ENCODE peak calls at places on chromosome 16, in eight cellular contexts. One of them, this sample, is unnamed.

GRCh38 chr16:5907544-5907943 is 809.9 kb upstream of the EEF2KMT start:
- DNase-seq in fibroblast of lung: no peak
- DNase-seq in fibroblast of the aortic adventitia: no peak
- DNase-seq in IMR-90: no peak
- DNase-seq in AG09309: no peak
- DNase-seq in heart left ventricle: no peak
- DNase-seq in Panc1: no peak
- DNase-seq in kidney: no peak
- DNase-seq in this sample: no peak

GRCh38 chr16:19874816-19875546 is 9.7 kb downstream of the GPRC5B start:
- DNase-seq in kidney: no peak
- DNase-seq in AG09309: no peak
- DNase-seq in fibroblast of lung: no peak
- DNase-seq in fibroblast of the aortic adventitia: no peak
- DNase-seq in Panc1: no peak
- DNase-seq in heart left ventricle: no peak
- DNase-seq in IMR-90: no peak
- DNase-seq in this sample: no peak

GRCh38 chr16:8816967-8817662 is 19.5 kb downstream of the PMM2 start:
- DNase-seq in fibroblast of lung: peak
- DNase-seq in IMR-90: peak
- DNase-seq in kidney: no peak
- DNase-seq in AG09309: no peak
- DNase-seq in heart left ventricle: no peak
- DNase-seq in fibroblast of the aortic adventitia: no peak
- DNase-seq in Panc1: no peak
- DNase-seq in this sample: no peak

GRCh38 chr16:27495191-27495590 is 54.5 kb downstream of the GTF3C1 start:
- DNase-seq in fibroblast of the aortic adventitia: peak
- DNase-seq in kidney: peak
- DNase-seq in Panc1: no peak
- DNase-seq in AG09309: no peak
- DNase-seq in heart left ventricle: no peak
- DNase-seq in fibroblast of lung: peak
- DNase-seq in IMR-90: peak
- DNase-seq in this sample: no peak

GRCh38 chr16:49861299-49861698 is 5.4 kb upstream of the ZNF423 start:
- DNase-seq in Panc1: no peak
- DNase-seq in kidney: no peak
- DNase-seq in fibroblast of lung: no peak
- DNase-seq in heart left ventricle: no peak
- DNase-seq in fibroblast of the aortic adventitia: no peak
- DNase-seq in AG09309: no peak
- DNase-seq in IMR-90: no peak
- DNase-seq in this sample: no peak

GRCh38 chr16:239948-240277 is 5.3 kb downstream of the FAM234A start:
- DNase-seq in kidney: no peak
- DNase-seq in Panc1: no peak
- DNase-seq in AG09309: no peak
- DNase-seq in IMR-90: peak
- DNase-seq in fibroblast of the aortic adventitia: no peak
- DNase-seq in fibroblast of lung: no peak
- DNase-seq in heart left ventricle: peak
- DNase-seq in this sample: no peak

GRCh38 chr16:84600343-84601229 is 17.3 kb downstream of the COTL1 start:
- DNase-seq in fibroblast of the aortic adventitia: peak
- DNase-seq in heart left ventricle: no peak
- DNase-seq in IMR-90: peak
- DNase-seq in kidney: no peak
- DNase-seq in fibroblast of lung: peak
- DNase-seq in AG09309: no peak
- DNase-seq in Panc1: no peak
- DNase-seq in this sample: peak

GRCh38 chr16:50879873-50880695 is 138.2 kb downstream of the CYLD start:
- DNase-seq in fibroblast of the aortic adventitia: no peak
- DNase-seq in fibroblast of lung: no peak
- DNase-seq in heart left ventricle: no peak
- DNase-seq in Panc1: no peak
- DNase-seq in AG09309: no peak
- DNase-seq in IMR-90: no peak
- DNase-seq in kidney: peak
- DNase-seq in this sample: no peak

GRCh38 chr16:69937465-69937951 is 13.6 kb upstream of the CLEC18A start:
- DNase-seq in heart left ventricle: no peak
- DNase-seq in fibroblast of the aortic adventitia: no peak
- DNase-seq in AG09309: no peak
- DNase-seq in kidney: peak
- DNase-seq in IMR-90: no peak
- DNase-seq in fibroblast of lung: peak
- DNase-seq in Panc1: no peak
- DNase-seq in this sample: no peak

GRCh38 chr16:66578596-66579531 is at the start of gene CMTM2:
- DNase-seq in IMR-90: no peak
- DNase-seq in fibroblast of lung: peak
- DNase-seq in kidney: no peak
- DNase-seq in fibroblast of the aortic adventitia: no peak
- DNase-seq in AG09309: no peak
- DNase-seq in heart left ventricle: no peak
- DNase-seq in Panc1: no peak
- DNase-seq in this sample: no peak

GRCh38 chr16:72256398-72257048 is 84.6 kb upstream of the PMFBP1 start:
- DNase-seq in heart left ventricle: no peak
- DNase-seq in IMR-90: peak
- DNase-seq in Panc1: no peak
- DNase-seq in fibroblast of the aortic adventitia: peak
- DNase-seq in fibroblast of lung: peak
- DNase-seq in AG09309: peak
- DNase-seq in kidney: no peak
- DNase-seq in this sample: no peak

GRCh38 chr16:5024632-5025031 is 9.1 kb downstream of the NAGPA start:
- DNase-seq in Panc1: no peak
- DNase-seq in heart left ventricle: no peak
- DNase-seq in AG09309: no peak
- DNase-seq in IMR-90: no peak
- DNase-seq in kidney: no peak
- DNase-seq in fibroblast of lung: peak
- DNase-seq in fibroblast of the aortic adventitia: peak
- DNase-seq in this sample: no peak

GRCh38 chr16:50568187-50568830 is 20.1 kb downstream of the NKD1 start:
- DNase-seq in fibroblast of lung: no peak
- DNase-seq in AG09309: no peak
- DNase-seq in fibroblast of the aortic adventitia: no peak
- DNase-seq in IMR-90: no peak
- DNase-seq in kidney: no peak
- DNase-seq in heart left ventricle: no peak
- DNase-seq in Panc1: no peak
- DNase-seq in this sample: no peak

GRCh38 chr16:30747799-30748633 is at the start of gene PHKG2:
- DNase-seq in fibroblast of lung: peak
- DNase-seq in heart left ventricle: peak
- DNase-seq in Panc1: peak
- DNase-seq in kidney: peak
- DNase-seq in AG09309: peak
- DNase-seq in fibroblast of the aortic adventitia: peak
- DNase-seq in IMR-90: peak
- DNase-seq in this sample: peak

GRCh38 chr16:30747331-30747730 is 894 bp upstream of the PHKG2 start:
- DNase-seq in fibroblast of the aortic adventitia: peak
- DNase-seq in Panc1: no peak
- DNase-seq in IMR-90: peak
- DNase-seq in heart left ventricle: no peak
- DNase-seq in AG09309: peak
- DNase-seq in fibroblast of lung: peak
- DNase-seq in kidney: no peak
- DNase-seq in this sample: no peak

GRCh38 chr16:30750876-30751465 is 2.7 kb downstream of the PHKG2 start:
- DNase-seq in AG09309: no peak
- DNase-seq in Panc1: no peak
- DNase-seq in fibroblast of lung: no peak
- DNase-seq in fibroblast of the aortic adventitia: no peak
- DNase-seq in kidney: peak
- DNase-seq in heart left ventricle: no peak
- DNase-seq in IMR-90: no peak
- DNase-seq in this sample: no peak

GRCh38 chr16:30746638-30747160 is 1.5 kb upstream of the PHKG2 start:
- DNase-seq in Panc1: no peak
- DNase-seq in heart left ventricle: no peak
- DNase-seq in kidney: no peak
- DNase-seq in AG09309: no peak
- DNase-seq in IMR-90: no peak
- DNase-seq in fibroblast of lung: no peak
- DNase-seq in fibroblast of the aortic adventitia: no peak
- DNase-seq in this sample: no peak

GRCh38 chr16:30748634-30749445 is 615 bp downstream of the PHKG2 start:
- DNase-seq in kidney: no peak
- DNase-seq in AG09309: no peak
- DNase-seq in IMR-90: peak
- DNase-seq in heart left ventricle: peak
- DNase-seq in Panc1: no peak
- DNase-seq in fibroblast of the aortic adventitia: peak
- DNase-seq in fibroblast of lung: peak
- DNase-seq in this sample: no peak
- H3K4me3 ChIP-seq in kidney: peak
- H3K4me3 ChIP-seq in AG09309: peak
- H3K4me3 ChIP-seq in IMR-90: peak
- H3K4me3 ChIP-seq in heart left ventricle: peak
- H3K4me3 ChIP-seq in Panc1: peak
- H3K4me3 ChIP-seq in fibroblast of the aortic adventitia: peak
- H3K4me3 ChIP-seq in fibroblast of lung: peak
- H3K4me3 ChIP-seq in this sample: peak

GRCh38 chr16:10616744-10617640 is 36.6 kb upstream of the EMP2 start:
- DNase-seq in heart left ventricle: peak
- DNase-seq in IMR-90: peak
- DNase-seq in Panc1: no peak
- DNase-seq in fibroblast of lung: peak
- DNase-seq in fibroblast of the aortic adventitia: peak
- DNase-seq in AG09309: no peak
- DNase-seq in kidney: peak
- DNase-seq in this sample: no peak

GRCh38 chr16:10617662-10618420 is 37.4 kb upstream of the EMP2 start:
- DNase-seq in Panc1: no peak
- DNase-seq in heart left ventricle: no peak
- DNase-seq in fibroblast of lung: peak
- DNase-seq in IMR-90: no peak
- DNase-seq in fibroblast of the aortic adventitia: no peak
- DNase-seq in AG09309: no peak
- DNase-seq in kidney: no peak
- DNase-seq in this sample: no peak

GRCh38 chr16:10618710-10619209 is 38.4 kb upstream of the EMP2 start:
- DNase-seq in fibroblast of lung: no peak
- DNase-seq in IMR-90: no peak
- DNase-seq in AG09309: no peak
- DNase-seq in heart left ventricle: peak
- DNase-seq in fibroblast of the aortic adventitia: peak
- DNase-seq in Panc1: no peak
- DNase-seq in kidney: no peak
- DNase-seq in this sample: no peak

GRCh38 chr16:10620120-10620519 is 39.7 kb upstream of the EMP2 start:
- DNase-seq in fibroblast of the aortic adventitia: no peak
- DNase-seq in IMR-90: no peak
- DNase-seq in heart left ventricle: no peak
- DNase-seq in kidney: no peak
- DNase-seq in AG09309: no peak
- DNase-seq in fibroblast of lung: no peak
- DNase-seq in Panc1: no peak
- DNase-seq in this sample: no peak

DNA sequence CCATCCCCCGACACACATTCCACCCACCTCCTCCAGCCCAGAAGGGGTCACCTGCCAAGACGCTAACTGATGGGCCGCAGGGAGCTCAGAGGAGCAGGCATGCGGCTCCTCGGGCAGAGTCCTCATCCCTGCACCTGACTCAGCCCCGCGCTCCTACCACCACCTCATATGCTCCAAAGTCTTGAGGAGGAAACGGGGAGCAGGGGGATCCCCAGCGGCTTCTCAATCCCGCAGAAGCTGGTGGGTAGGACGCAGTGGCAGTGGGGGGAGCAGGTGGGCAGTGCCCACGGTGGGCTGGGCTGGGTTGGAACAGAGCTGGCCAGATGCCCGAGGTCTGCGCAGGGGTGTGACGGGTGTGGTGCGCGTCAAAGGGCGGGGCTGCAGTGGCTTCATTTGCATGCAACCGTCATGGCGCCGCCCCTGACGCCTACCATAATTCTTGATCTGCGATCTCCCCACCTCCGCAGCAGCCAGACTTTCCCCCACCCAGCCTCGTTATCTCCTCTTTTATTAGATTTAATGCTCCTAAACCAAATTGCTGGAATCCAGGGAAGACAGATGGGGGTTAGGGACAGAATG is 39.0 kb upstream of the EMP2 start:
- DNase-seq in heart left ventricle: peak
- DNase-seq in kidney: no peak
- DNase-seq in fibroblast of lung: peak
- DNase-seq in IMR-90: no peak
- DNase-seq in fibroblast of the aortic adventitia: no peak
- DNase-seq in Panc1: no peak
- DNase-seq in AG09309: no peak
- DNase-seq in this sample: no peak
- H3K4me3 ChIP-seq in heart left ventricle: peak
- H3K4me3 ChIP-seq in kidney: no peak
- H3K4me3 ChIP-seq in fibroblast of lung: no peak
- H3K4me3 ChIP-seq in IMR-90: no peak
- H3K4me3 ChIP-seq in fibroblast of the aortic adventitia: no peak
- H3K4me3 ChIP-seq in Panc1: no peak
- H3K4me3 ChIP-seq in AG09309: no peak
- H3K4me3 ChIP-seq in this sample: no peak

DNA sequence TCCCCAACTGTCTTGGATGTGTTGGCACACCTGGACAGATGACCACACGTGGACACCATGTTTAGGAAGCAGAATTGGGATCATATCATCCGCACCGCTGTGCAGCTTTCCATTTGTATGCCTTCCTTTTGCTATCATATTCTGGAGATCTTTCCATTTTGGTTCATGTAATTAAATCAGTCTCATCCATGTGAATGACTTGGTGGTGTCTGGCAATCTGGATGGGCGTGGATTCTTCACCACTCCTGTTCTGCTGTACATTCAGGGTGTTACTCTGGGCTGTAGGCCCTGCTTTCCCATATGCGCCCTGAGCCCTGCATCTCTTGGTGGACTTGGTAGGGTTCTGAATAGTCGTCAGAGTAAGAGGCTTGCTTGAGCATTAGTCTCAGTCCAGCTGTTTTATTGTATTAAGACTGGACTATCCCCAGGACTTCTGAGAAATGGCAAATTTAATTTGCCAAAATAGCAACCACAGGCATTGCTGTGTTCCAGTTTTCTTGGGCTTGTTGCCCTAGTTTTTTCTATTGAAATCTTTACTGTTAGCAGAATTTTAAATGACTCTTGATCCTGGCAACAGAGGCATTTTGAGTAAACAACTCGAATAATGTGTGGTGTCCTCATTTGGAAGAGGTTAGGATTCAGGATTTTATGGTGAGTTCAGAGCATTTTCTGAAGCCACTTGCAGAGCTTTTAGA is 14.9 kb downstream of the BANP start:
- DNase-seq in Panc1: no peak
- DNase-seq in IMR-90: peak
- DNase-seq in fibroblast of lung: peak
- DNase-seq in fibroblast of the aortic adventitia: peak
- DNase-seq in heart left ventricle: no peak
- DNase-seq in kidney: no peak
- DNase-seq in AG09309: no peak
- DNase-seq in this sample: no peak
- H3K4me3 ChIP-seq in Panc1: no peak
- H3K4me3 ChIP-seq in IMR-90: no peak
- H3K4me3 ChIP-seq in fibroblast of lung: peak
- H3K4me3 ChIP-seq in fibroblast of the aortic adventitia: no peak
- H3K4me3 ChIP-seq in heart left ventricle: no peak
- H3K4me3 ChIP-seq in kidney: no peak
- H3K4me3 ChIP-seq in AG09309: no peak
- H3K4me3 ChIP-seq in this sample: no peak

GRCh38 chr16:23368469-23368868 is 66.4 kb downstream of the SCNN1B start:
- DNase-seq in heart left ventricle: no peak
- DNase-seq in fibroblast of the aortic adventitia: no peak
- DNase-seq in Panc1: peak
- DNase-seq in AG09309: no peak
- DNase-seq in kidney: no peak
- DNase-seq in fibroblast of lung: peak
- DNase-seq in IMR-90: peak
- DNase-seq in this sample: no peak
- H3K4me3 ChIP-seq in heart left ventricle: no peak
- H3K4me3 ChIP-seq in fibroblast of the aortic adventitia: no peak
- H3K4me3 ChIP-seq in Panc1: no peak
- H3K4me3 ChIP-seq in AG09309: no peak
- H3K4me3 ChIP-seq in kidney: no peak
- H3K4me3 ChIP-seq in fibroblast of lung: no peak
- H3K4me3 ChIP-seq in IMR-90: no peak
- H3K4me3 ChIP-seq in this sample: no peak